ENCODE peak calls at places on chromosomes 3 and 15, in nine cellular contexts. B is NCI-H1105 treated with DMSO at 0.1 percent for 48 hours, V is right cardiac atrium, M is activated gamma-delta T cell treated with Interleukin-2 at 50 U/mL for 16 hours, C is HTR-8/SVneo, I is astrocyte of the hippocampus, J is adrenal gland, T is breast epithelium, G is RPMI8226. Z is an unnamed sample.

GRCh38 chr3:47017504-47018268 is 38.2 kb downstream of the NBEAL2 start:
- DNase-seq in B (no peak), V (no peak), M (no peak), C (no peak), I (peak; percentile 67), J (no peak), T (no peak), G (no peak), Z (no peak)

GRCh38 chr3:139506792-139507191 is 30.5 kb upstream of the RBP2 start:
- DNase-seq in B (no peak), V (no peak), M (no peak), C (no peak), I (no peak), J (no peak), T (no peak), G (no peak), Z (peak; percentile 48)

GRCh38 chr3:133040696-133041523 is 2.7 kb downstream of the TMEM108 start:
- DNase-seq in B (peak; percentile 87), V (peak; percentile 80), M (no peak), C (peak; percentile 70), I (peak; percentile 92), J (peak; percentile 87), T (peak; percentile 63), G (peak; percentile 42), Z (peak; percentile 89)

GRCh38 chr15:45181491-45182285 is 6.1 kb downstream of the SHF start:
- DNase-seq in B (no peak), V (no peak), M (no peak), C (no peak), I (no peak), J (no peak), T (no peak), G (no peak), Z (no peak)

GRCh38 chr15:95464091-95464888 is 866.2 kb upstream of the NR2F2 start:
- DNase-seq in B (no peak), V (no peak), M (no peak), C (no peak), I (peak; percentile 10), J (peak; percentile 52), T (no peak), G (no peak), Z (no peak)

GRCh38 chr3:110971010-110971585 is 100.5 kb upstream of the NECTIN3 start:
- DNase-seq in B (no peak), V (no peak), M (no peak), C (no peak), I (no peak), J (no peak), T (no peak), G (no peak), Z (no peak)

GRCh38 chr3:168272343-168272984 is 176.7 kb upstream of the GOLIM4 start:
- DNase-seq in B (no peak), V (no peak), M (no peak), C (no peak), I (no peak), J (no peak), T (no peak), G (no peak), Z (no peak)

GRCh38 chr3:122961146-122961545 is 66.4 kb downstream of the SEMA5B start:
- DNase-seq in B (no peak), V (no peak), M (no peak), C (no peak), I (no peak), J (no peak), T (no peak), G (no peak), Z (no peak)

GRCh38 chr3:9837701-9838582 is 5.9 kb downstream of the RPUSD3 start:
- DNase-seq in B (no peak), V (no peak), M (no peak), C (no peak), I (no peak), J (no peak), T (no peak), G (no peak), Z (no peak)

GRCh38 chr3:132347095-132347494 is 29.9 kb downstream of the ACP3 start:
- DNase-seq in B (peak; percentile 85), V (no peak), M (no peak), C (no peak), I (peak; percentile 81), J (peak; percentile 59), T (no peak), G (no peak), Z (no peak)

GRCh38 chr3:66253790-66254620 is 33.2 kb downstream of the SLC25A26 start:
- DNase-seq in B (peak; percentile 4), V (no peak), M (no peak), C (peak; percentile 13), I (peak; percentile 50), J (no peak), T (no peak), G (peak; percentile 27), Z (no peak)

GRCh38 chr15:63015618-63016017 is 26.9 kb upstream of the TPM1 start:
- DNase-seq in B (no peak), V (peak; percentile 42), M (no peak), C (peak; percentile 46), I (peak; percentile 64), J (peak; percentile 73), T (no peak), G (no peak), Z (peak; percentile 89)

GRCh38 chr3:38131621-38132369 is 5.1 kb downstream of the ACAA1 start:
- DNase-seq in B (no peak), V (no peak), M (no peak), C (no peak), I (peak; percentile 50), J (no peak), T (no peak), G (peak; percentile 54), Z (no peak)

GRCh38 chr3:81279481-81280273 is 481.8 kb downstream of the GBE1 start:
- DNase-seq in B (no peak), V (no peak), M (no peak), C (no peak), I (peak; percentile 21), J (no peak), T (no peak), G (no peak), Z (no peak)

GRCh38 chr3:33392703-33393125 is 47.5 kb downstream of the UBP1 start:
- DNase-seq in B (no peak), V (no peak), M (no peak), C (peak; percentile 78), I (peak; percentile 86), J (no peak), T (no peak), G (no peak), Z (no peak)

GRCh38 chr3:158531334-158531733 is 39.7 kb upstream of the MLF1 start:
- DNase-seq in B (peak; percentile 78), V (no peak), M (no peak), C (no peak), I (peak; percentile 15), J (no peak), T (no peak), G (no peak), Z (no peak)

GRCh38 chr3:46566040-46566631 is at the start of gene LRRC2:
- DNase-seq in B (no peak), V (peak; percentile 60), M (peak; percentile 46), C (peak; percentile 37), I (peak; percentile 69), J (peak; percentile 26), T (no peak), G (no peak), Z (peak; percentile 87)

GRCh38 chr3:129556890-129557736 is 14.1 kb downstream of the H1-8 start:
- DNase-seq in B (no peak), V (peak; percentile 74), M (no peak), C (no peak), I (peak; percentile 83), J (no peak), T (no peak), G (no peak), Z (no peak)

GRCh38 chr3:127690106-127690505 is 17.4 kb downstream of the ABTB1 start:
- DNase-seq in B (no peak), V (peak; percentile 23), M (no peak), C (no peak), I (peak; percentile 91), J (peak; percentile 18), T (no peak), G (no peak), Z (no peak)

GRCh38 chr3:24595801-24596200 is 101.2 kb upstream of the THRB start:
- DNase-seq in B (no peak), V (no peak), M (no peak), C (no peak), I (peak; percentile 16), J (no peak), T (no peak), G (no peak), Z (no peak)

GRCh38 chr15:86317379-86317745 is 237.7 kb downstream of the AGBL1 start:
- DNase-seq in B (no peak), V (peak; percentile 16), M (no peak), C (no peak), I (no peak), J (no peak), T (no peak), G (no peak), Z (no peak)

GRCh38 chr15:81948751-81949150 is 97.1 kb downstream of the MEX3B start:
- DNase-seq in B (no peak), V (no peak), M (no peak), C (no peak), I (no peak), J (no peak), T (no peak), G (peak; percentile 69), Z (no peak)

GRCh38 chr15:51982013-51982769 is 10.6 kb upstream of the LEO1 start:
- DNase-seq in B (peak; percentile 4), V (peak; percentile 22), M (no peak), C (peak; percentile 73), I (peak; percentile 70), J (peak; percentile 52), T (no peak), G (peak; percentile 89), Z (no peak)

GRCh38 chr3:195208183-195208582 is 62.8 kb downstream of the XXYLT1 start:
- DNase-seq in B (no peak), V (no peak), M (no peak), C (no peak), I (no peak), J (no peak), T (no peak), G (peak; percentile 73), Z (peak; percentile 74)

GRCh38 chr3:158166223-158166622 is 56.3 kb downstream of the RSRC1 start:
- DNase-seq in B (no peak), V (no peak), M (no peak), C (no peak), I (no peak), J (no peak), T (no peak), G (no peak), Z (no peak)

GRCh38 chr15:66359740-66360139 is 3.3 kb upstream of the TIPIN start:
- DNase-seq in B (no peak), V (no peak), M (no peak), C (no peak), I (no peak), J (no peak), T (no peak), G (no peak), Z (no peak)

GRCh38 chr15:99416191-99417188 is 149.3 kb upstream of the MEF2A start:
- DNase-seq in B (no peak), V (no peak), M (no peak), C (no peak), I (no peak), J (no peak), T (no peak), G (no peak), Z (peak; percentile 82)

GRCh38 chr3:144031938-144032337 is 60.3 kb downstream of the DIPK2A start:
- DNase-seq in B (no peak), V (peak; percentile 69), M (no peak), C (no peak), I (peak; percentile 82), J (peak; percentile 66), T (peak; percentile 72), G (no peak), Z (no peak)

GRCh38 chr3:13352621-13353131 is 67.4 kb downstream of the NUP210 start:
- DNase-seq in B (no peak), V (no peak), M (peak; percentile 49), C (peak; percentile 30), I (peak; percentile 33), J (no peak), T (no peak), G (no peak), Z (no peak)

GRCh38 chr3:67601385-67601784 is 53.0 kb downstream of the SUCLG2 start:
- DNase-seq in B (no peak), V (no peak), M (no peak), C (no peak), I (no peak), J (no peak), T (no peak), G (no peak), Z (no peak)

GRCh38 chr3:52934626-52935530 is 37.5 kb upstream of the STIMATE start:
- DNase-seq in B (peak; percentile 16), V (peak; percentile 25), M (peak; percentile 47), C (peak; percentile 81), I (peak; percentile 67), J (peak; percentile 70), T (no peak), G (peak; percentile 54), Z (peak; percentile 34)

Z was measured in lower leg skin.